ENCODE peak calls at places on chromosome 13, in five cellular contexts. M is activated T-cell treated with anti-CD3 and anti-CD28 coated beads, Interleukin-2, amount 50 U/mL, for 72 hours; I is hepatic stellate cell; G is stimulated activated CD4-positive, alpha-beta T cell treated with anti-CD3 and anti-CD28 coated beads, Interleukin-1b, Interleukin-23, amount 100 ng/mL, for 4 hours; S is activated gamma-delta T cell treated with Interleukin-2 at 50 U/mL for 16 hours. N is an unnamed sample.

GRCh38 chr13:100662470-100663211 is 12.0 kb downstream of the TMTC4 start:
- DNase-seq in M (no peak), S (no peak), G (no peak), I (no peak), N (no peak)

GRCh38 chr13:104143760-104144406 is 1077.7 kb upstream of the SLC10A2 start:
- DNase-seq in G (no peak), M (no peak), S (no peak), I (no peak), N (no peak)

GRCh38 chr13:74661851-74662250 is 527.6 kb upstream of the KLF12 start:
- DNase-seq in M (no peak), S (no peak), G (no peak), I (no peak), N (no peak)

GRCh38 chr13:18962168-18962734 is 219.4 kb downstream of the TUBA3C start:
- DNase-seq in M (no peak), I (no peak), G (no peak), S (no peak), N (no peak)

GRCh38 chr13:99724633-99725517 is 223.6 kb downstream of the TM9SF2 start:
- DNase-seq in G (no peak), S (no peak), M (no peak), I (no peak), N (no peak)

GRCh38 chr13:85665286-85665685 is 133.9 kb downstream of the SLITRK6 start:
- DNase-seq in G (no peak), M (no peak), S (no peak), I (no peak), N (no peak)

GRCh38 chr13:45086484-45086883 is 33.8 kb upstream of the GTF2F2 start:
- DNase-seq in I (peak), G (no peak), M (no peak), S (no peak), N (no peak)

GRCh38 chr13:46071590-46072249 is 19.2 kb upstream of the ZC3H13 start:
- DNase-seq in M (no peak), G (no peak), I (no peak), S (no peak), N (no peak)